ENCODE peak calls at places on chromosomes 13 and 19, in four cellular contexts. G is HepG2, N is H1, W is GM12878. P is an unnamed sample. For H3K79me2, the result is how much of the 10 kb centered on the place peaks cover.

GRCh38 chr13:92187378-92187989 is 789.1 kb downstream of the GPC5 start:
- DNase-seq in G (peak), N (no peak), W (no peak), P (peak)

GRCh38 chr19:11814707-11815050 is 606 bp downstream of the ZNF440 start:
- DNase-seq in G (no peak), N (no peak), W (no peak), P (no peak)

GRCh38 chr19:23070353-23070781 is 46.5 kb upstream of the ZNF730 start:
- DNase-seq in G (no peak), N (peak), W (no peak), P (peak)

GRCh38 chr19:31717316-31717715 is 368.1 kb upstream of the TSHZ3 start:
- DNase-seq in G (no peak), N (no peak), W (no peak), P (no peak)

GRCh38 chr13:86986448-86986847 is 684.7 kb upstream of the SLITRK5 start:
- DNase-seq in G (peak), N (no peak), W (no peak), P (no peak)

GRCh38 chr19:44689290-44690130 is 9.4 kb upstream of the CEACAM16 start:
- DNase-seq in G (peak), N (peak), W (no peak), P (peak)

GRCh38 chr13:100039740-100040139 is 49.2 kb upstream of the PCCA start:
- DNase-seq in G (peak), N (no peak), W (no peak), P (no peak)

GRCh38 chr13:44364601-44365000 is 9.0 kb upstream of the SERP2 start:
- DNase-seq in G (peak), N (no peak), W (no peak), P (no peak)

GRCh38 chr19:18401580-18402112 is 4.2 kb upstream of the LRRC25 start:
- DNase-seq in G (peak), N (no peak), W (no peak), P (peak)

GRCh38 chr13:35309711-35310110 is 166.8 kb downstream of the MAB21L1 start:
- DNase-seq in G (no peak), N (no peak), W (no peak), P (no peak)

GRCh38 chr19:5448374-5448773 is 6.8 kb upstream of the ZNRF4 start:
- DNase-seq in G (no peak), N (no peak), W (no peak), P (no peak)

GRCh38 chr19:3407556-3408516 is 41.5 kb downstream of the NFIC start:
- DNase-seq in G (peak), N (no peak), W (no peak), P (no peak)

GRCh38 chr19:15812059-15812722 is 3.3 kb downstream of the OR10H1 start:
- DNase-seq in G (no peak), N (no peak), W (no peak), P (no peak)

GRCh38 chr19:21202865-21203494 is 61.1 kb downstream of the ZNF431 start:
- DNase-seq in G (no peak), N (peak), W (peak), P (peak)

GRCh38 chr19:40530091-40530901 is 46.4 kb upstream of the SHKBP1 start:
- DNase-seq in G (no peak), N (no peak), W (no peak), P (peak)

DNA sequence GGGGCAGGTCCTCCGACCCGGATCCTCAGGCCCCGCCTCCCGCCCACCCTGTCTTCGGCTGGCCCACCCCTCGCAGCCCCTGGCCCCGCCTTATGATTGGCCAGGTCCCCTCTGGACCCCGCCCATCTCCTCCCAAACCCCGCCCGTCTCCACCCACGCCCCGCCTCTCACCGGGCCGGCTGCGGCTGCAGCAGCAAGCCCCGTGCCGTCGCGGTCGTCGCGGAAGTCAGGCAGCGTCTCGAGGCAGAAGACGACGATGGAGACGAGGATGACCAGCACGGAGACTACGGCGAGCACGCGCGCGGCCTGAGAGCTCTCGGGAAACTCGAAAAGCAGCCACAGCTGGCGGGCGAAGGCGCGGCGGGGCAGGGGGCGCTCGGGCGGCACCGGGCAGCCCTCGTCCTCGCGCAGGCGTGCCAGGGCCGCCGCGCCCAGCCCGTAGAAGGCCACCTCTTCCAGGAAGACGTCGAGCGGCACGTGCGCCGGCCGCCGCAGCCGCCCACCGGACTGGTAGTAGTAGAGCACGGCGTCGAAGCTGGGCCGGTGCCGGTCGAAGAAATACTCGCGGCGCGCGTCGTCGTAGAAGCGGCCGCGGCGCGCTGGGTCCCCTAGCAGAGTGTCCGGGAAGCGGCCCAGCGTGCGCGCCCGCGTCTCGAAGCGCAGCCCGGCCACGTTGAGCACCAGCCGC is 495 bp downstream of the KCNA7 start:
- DNase-seq in G (no peak), N (no peak), W (no peak), P (peak)
- TF ChIP-seq ATF2 in G (no peak), N (no peak), W (no peak), P (no peak)

GRCh38 chr19:38005224-38005614 is 98.2 kb downstream of the SIPA1L3 start:
- DNase-seq in G (no peak), N (no peak), W (no peak), P (no peak)
- H3K79me2 ChIP-seq in G (under half), N (under half), W (half or more), P (under half)

GRCh38 chr13:30997697-30998547 is 65.5 kb downstream of the TEX26 start:
- DNase-seq in G (no peak), N (no peak), W (no peak), P (no peak)
- TF ChIP-seq ATF2 in G (no peak), N (no peak), W (no peak), P (no peak)

GRCh38 chr13:28470286-28470685 is 24.6 kb downstream of the FLT1 start:
- DNase-seq in G (no peak), N (no peak), W (no peak), P (no peak)
- H3K79me2 ChIP-seq in G (under half), N (under half), W (under half), P (under half)

GRCh38 chr19:13537454-13537853 is 31.2 kb upstream of the CACNA1A start:
- DNase-seq in G (no peak), N (no peak), W (no peak), P (peak)
- TF ChIP-seq ATF2 in G (no peak), N (no peak), W (no peak), P (no peak)

DNA sequence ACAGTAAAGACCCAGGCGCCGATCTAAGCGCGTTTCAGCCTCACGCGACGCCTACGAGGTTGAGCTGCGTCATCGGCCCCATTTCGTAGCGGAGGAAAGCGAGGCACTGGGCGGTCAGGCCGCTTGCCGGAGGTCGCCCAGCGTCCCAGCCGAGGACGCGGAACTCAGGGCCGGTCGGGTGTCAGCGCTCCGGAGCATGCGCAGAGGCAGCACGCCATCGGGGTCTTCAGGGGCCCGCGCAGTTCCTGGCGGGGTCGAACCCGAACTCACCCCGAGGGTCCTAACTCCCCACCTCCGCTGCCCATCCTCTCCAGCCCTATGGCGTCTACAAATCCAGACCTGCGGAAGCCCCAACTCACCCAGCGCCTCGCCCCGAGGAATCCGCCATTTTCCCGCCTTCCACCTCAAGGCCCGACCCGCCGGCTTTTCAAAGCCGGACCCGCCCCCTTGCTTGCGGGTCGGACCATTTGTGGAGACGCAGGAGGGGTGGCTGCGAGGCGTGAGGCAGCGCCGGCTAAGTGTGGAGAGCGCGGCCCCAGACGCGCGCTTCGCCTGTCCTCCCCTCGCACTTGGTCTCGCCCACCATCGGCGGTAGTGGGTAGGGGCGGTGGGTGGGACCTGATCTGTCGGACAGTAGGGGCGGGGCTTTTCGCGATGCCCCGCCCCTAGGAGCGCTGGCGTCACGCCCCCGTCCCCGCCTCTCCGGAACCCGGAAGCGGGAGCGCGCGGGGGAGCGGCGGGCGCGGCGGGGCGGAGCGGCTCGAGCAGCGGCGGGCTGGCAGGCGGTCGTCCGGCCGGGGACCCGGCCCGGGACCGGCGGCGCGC is at the start of the genes HAUS8 and MYO9B:
- DNase-seq in G (peak), N (peak), W (peak), P (peak)
- H3K79me2 ChIP-seq in G (half or more), N (under half), W (half or more), P (half or more)

GRCh38 chr13:105363747-105364177 is 1171.7 kb downstream of the EFNB2 start:
- DNase-seq in G (no peak), N (no peak), W (no peak), P (no peak)
- TF ChIP-seq ATF2 in G (no peak), N (no peak), W (no peak), P (no peak)

DNA sequence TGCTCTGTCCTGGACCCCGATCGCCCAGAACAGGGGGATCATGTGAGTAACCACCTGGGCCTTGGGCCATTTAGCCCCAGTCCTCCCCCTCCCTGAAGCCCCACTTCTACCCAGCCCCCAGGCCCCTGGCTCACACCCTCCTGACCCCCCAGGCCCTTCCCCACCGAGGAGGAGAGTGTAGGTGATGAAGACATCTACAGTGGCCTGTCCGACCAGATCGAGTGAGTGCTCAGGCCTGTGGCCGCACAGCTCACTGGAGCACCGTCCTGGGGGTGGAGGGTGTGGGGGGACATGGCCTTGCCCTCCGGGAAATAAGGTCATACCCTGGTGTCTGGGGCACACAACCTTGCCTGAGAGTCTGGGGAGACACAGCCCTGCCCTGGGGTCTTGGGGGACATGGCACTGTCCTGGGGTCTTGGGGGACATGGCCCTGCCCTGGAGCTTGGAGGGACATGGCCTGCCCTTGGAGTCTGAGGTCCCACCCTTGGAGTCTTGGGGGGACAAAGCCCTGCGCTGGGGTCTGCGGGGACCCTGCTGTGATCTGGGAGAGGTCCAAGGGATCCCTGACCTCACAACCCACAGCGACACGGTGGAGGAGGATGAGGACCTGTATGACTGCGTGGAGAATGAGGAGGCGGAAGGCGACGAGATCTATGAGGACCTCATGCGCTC is 49.3 kb downstream of the VAV1 start:
- DNase-seq in G (no peak), N (no peak), W (no peak), P (no peak)
- H3K79me2 ChIP-seq in G (under half), N (under half), W (under half), P (under half)

GRCh38 chr13:42532561-42533335 is 41.2 kb upstream of the TNFSF11 start:
- DNase-seq in G (no peak), N (no peak), W (peak), P (no peak)
- TF ChIP-seq ATF2 in G (no peak), N (no peak), W (peak), P (no peak)

P was measured in K562.